ENCODE peak calls at places on chromosomes 3 and 15, in eight cellular contexts. M, D, O, R, F, Y, J and B are unnamed samples.

GRCh38 chr15:72227720-72228119 is 3.3 kb downstream of the PKM start:
- DNase-seq in R (no peak), J (no peak), O (no peak), F (no peak), M (no peak), Y (no peak), D (peak; percentile 51), B (no peak)

GRCh38 chr3:130386604-130387263 is 41.3 kb downstream of the COL6A5 start:
- DNase-seq in R (no peak), D (peak; percentile 24), O (no peak), J (no peak), M (no peak), Y (peak; percentile 65), F (no peak), B (no peak)

GRCh38 chr3:39067286-39067685 is 15.5 kb downstream of the WDR48 start:
- DNase-seq in F (no peak), O (no peak), R (no peak), Y (peak; percentile 19), D (no peak), M (no peak), J (no peak), B (no peak)

GRCh38 chr3:125389282-125389681 is 14.2 kb upstream of the ZNF148 start:
- DNase-seq in D (no peak), F (no peak), M (no peak), O (no peak), J (no peak), Y (no peak), R (no peak), B (no peak)

GRCh38 chr15:96356494-96357455 is 26.3 kb downstream of the NR2F2 start:
- DNase-seq in O (peak; percentile 90), D (peak; percentile 90), M (peak; percentile 49), R (peak; percentile 80), F (peak; percentile 67), J (no peak), Y (peak; percentile 89), B (peak; percentile 45)

GRCh38 chr3:195582947-195583346 is 793 bp downstream of the APOD start:
- DNase-seq in Y (peak; percentile 22), D (no peak), O (no peak), M (no peak), F (no peak), R (no peak), J (no peak), B (no peak)

GRCh38 chr3:12329063-12329462 is 40.2 kb downstream of the PPARG start:
- DNase-seq in F (no peak), O (no peak), J (no peak), R (no peak), M (no peak), D (no peak), Y (no peak), B (no peak)

GRCh38 chr15:75195766-75196241 is 5.9 kb upstream of the C15orf39 start:
- DNase-seq in M (no peak), J (no peak), D (no peak), Y (no peak), R (no peak), O (no peak), F (no peak), B (no peak)

GRCh38 chr3:182078314-182078713 is 366.6 kb downstream of the SOX2 start:
- DNase-seq in R (no peak), M (no peak), J (no peak), O (no peak), Y (no peak), D (no peak), F (no peak), B (no peak)

GRCh38 chr3:45524605-45525004 is 69.9 kb upstream of the LIMD1 start:
- DNase-seq in Y (no peak), O (no peak), J (no peak), F (no peak), D (peak; percentile 55), R (no peak), M (no peak), B (no peak)

GRCh38 chr15:40282870-40283614 is at the start of gene ANKRD63:
- DNase-seq in F (peak; percentile 42), O (no peak), R (no peak), D (no peak), J (no peak), Y (no peak), M (peak; percentile 24), B (no peak)

GRCh38 chr15:73320619-73321180 is 48.1 kb downstream of the HCN4 start:
- DNase-seq in R (no peak), J (no peak), M (no peak), F (no peak), O (no peak), Y (no peak), D (no peak), B (no peak)

GRCh38 chr3:23763040-23763477 is 42.7 kb upstream of the UBE2E1 start:
- DNase-seq in D (peak; percentile 18), R (no peak), J (no peak), F (no peak), Y (peak; percentile 42), M (no peak), O (no peak), B (no peak)

GRCh38 chr3:139108253-139108969 is 63.7 kb upstream of the PRR23C start:
- DNase-seq in Y (no peak), F (no peak), O (no peak), M (no peak), J (no peak), R (peak; percentile 5), D (no peak), B (no peak)

GRCh38 chr3:64084640-64085039 is 61.3 kb upstream of the PSMD6 start:
- DNase-seq in M (no peak), J (no peak), R (no peak), F (no peak), O (no peak), Y (peak; percentile 57), D (peak; percentile 74), B (no peak)

GRCh38 chr3:149224736-149225594 is 3.3 kb upstream of the CP start:
- DNase-seq in Y (peak; percentile 90), F (no peak), R (no peak), M (no peak), J (no peak), O (no peak), D (peak; percentile 99), B (no peak)

GRCh38 chr15:79834496-79834895 is 62.3 kb downstream of the MTHFS start:
- DNase-seq in O (peak; percentile 39), D (no peak), F (no peak), Y (no peak), R (no peak), J (no peak), M (no peak), B (no peak)

GRCh38 chr15:74264081-74264501 is 28.0 kb downstream of the CCDC33 start:
- DNase-seq in F (no peak), R (no peak), O (no peak), Y (no peak), M (no peak), D (no peak), J (no peak), B (no peak)

GRCh38 chr3:197427013-197427412 is 128.6 kb upstream of the DLG1 start:
- DNase-seq in F (no peak), R (no peak), O (no peak), D (peak; percentile 91), Y (peak; percentile 53), J (no peak), M (no peak), B (no peak)

GRCh38 chr3:150147776-150148175 is 177.1 kb upstream of the PFN2 start:
- DNase-seq in M (no peak), O (no peak), R (no peak), F (no peak), Y (peak; percentile 91), D (peak; percentile 85), J (peak; percentile 60), B (no peak)

GRCh38 chr15:26889298-26889898 is 22.5 kb downstream of the GABRA5 start:
- DNase-seq in D (peak; percentile 45), R (peak; percentile 33), F (peak; percentile 44), J (peak; percentile 67), Y (peak; percentile 86), M (peak; percentile 20), O (peak; percentile 74), B (peak; percentile 61)

GRCh38 chr3:156035158-156035557 is 85.2 kb upstream of the KCNAB1 start:
- DNase-seq in D (no peak), M (no peak), F (no peak), J (no peak), O (no peak), Y (no peak), R (no peak), B (no peak)

GRCh38 chr15:92455271-92455670 is 61.6 kb downstream of the ST8SIA2 start:
- DNase-seq in R (no peak), M (no peak), D (no peak), F (no peak), Y (no peak), O (no peak), J (no peak), B (no peak)